ENCODE peak calls at places on chromosome 11, in ten cellular contexts. Q is AG10803, M is colonic mucosa, N is mucosa of descending colon, F is pancreas, A is stomach, B is body of pancreas, R is PC-9, P is astrocyte of the spinal cord, L is endodermal cell. V is an unnamed sample.

GRCh38 chr11:45921561-45922424 is 663 bp upstream of the LARGE2 start:
- DNase-seq in Q (no peak), M (peak), N (peak), F (peak), A (peak), B (peak), R (peak), P (no peak), L (peak), V (no peak)

GRCh38 chr11:69337211-69337721 is 43.3 kb downstream of the MYEOV start:
- DNase-seq in Q (peak), M (peak), N (peak), F (no peak), A (peak), B (peak), R (peak), P (peak), L (peak), V (peak)

GRCh38 chr11:13128381-13128780 is 119.3 kb downstream of the RASSF10 start:
- DNase-seq in Q (no peak), M (no peak), N (no peak), F (no peak), A (no peak), B (no peak), R (no peak), P (no peak), L (no peak), V (no peak)

GRCh38 chr11:78251083-78251699 is 62.5 kb downstream of the USP35 start:
- DNase-seq in Q (peak), M (no peak), N (no peak), F (no peak), A (no peak), B (no peak), R (no peak), P (peak), L (no peak), V (no peak)

GRCh38 chr11:131932584-131933360 is 562.4 kb downstream of the NTM start:
- DNase-seq in Q (no peak), M (no peak), N (no peak), F (no peak), A (no peak), B (peak), R (no peak), P (no peak), L (no peak), V (peak)

GRCh38 chr11:107549253-107549953 is 16.1 kb downstream of the ALKBH8 start:
- DNase-seq in Q (peak), M (peak), N (peak), F (no peak), A (no peak), B (peak), R (no peak), P (peak), L (no peak), V (peak)

GRCh38 chr11:1072821-1073231 is 1.8 kb upstream of the MUC2 start:
- DNase-seq in Q (no peak), M (no peak), N (no peak), F (no peak), A (no peak), B (peak), R (no peak), P (no peak), L (no peak), V (no peak)

GRCh38 chr11:14676068-14676467 is 32.5 kb downstream of the PDE3B start:
- DNase-seq in Q (no peak), M (no peak), N (no peak), F (no peak), A (no peak), B (no peak), R (no peak), P (no peak), L (no peak), V (peak)

GRCh38 chr11:61024938-61025818 is 53.7 kb downstream of the CD6 start:
- DNase-seq in Q (no peak), M (no peak), N (no peak), F (no peak), A (no peak), B (no peak), R (no peak), P (no peak), L (no peak), V (no peak)

GRCh38 chr11:120548682-120549209 is 37.2 kb downstream of the GRIK4 start:
- DNase-seq in Q (no peak), M (no peak), N (no peak), F (no peak), A (no peak), B (no peak), R (no peak), P (no peak), L (no peak), V (no peak)

GRCh38 chr11:116109228-116109627 is 605.0 kb upstream of the CADM1 start:
- DNase-seq in Q (peak), M (no peak), N (no peak), F (no peak), A (no peak), B (no peak), R (no peak), P (peak), L (peak), V (peak)

GRCh38 chr11:88103337-88104206 is 71.7 kb downstream of the RAB38 start:
- DNase-seq in Q (peak), M (peak), N (peak), F (no peak), A (no peak), B (peak), R (peak), P (peak), L (peak), V (peak)

GRCh38 chr11:47055534-47055933 is 119.0 kb downstream of the CSTPP1 start:
- DNase-seq in Q (no peak), M (no peak), N (no peak), F (no peak), A (no peak), B (no peak), R (no peak), P (no peak), L (no peak), V (no peak)

GRCh38 chr11:45094958-45095690 is 51.3 kb upstream of the PRDM11 start:
- DNase-seq in Q (no peak), M (peak), N (no peak), F (no peak), A (no peak), B (no peak), R (no peak), P (no peak), L (peak), V (no peak)

GRCh38 chr11:102237096-102237735 is 80.1 kb upstream of the BIRC3 start:
- DNase-seq in Q (peak), M (no peak), N (no peak), F (no peak), A (no peak), B (no peak), R (no peak), P (peak), L (peak), V (no peak)

GRCh38 chr11:119179983-119180382 is 5.3 kb upstream of the NHERF4 start:
- DNase-seq in Q (no peak), M (no peak), N (no peak), F (no peak), A (no peak), B (peak), R (no peak), P (no peak), L (no peak), V (no peak)
- TF ChIP-seq CTCF in Q (no peak), M (no peak), N (no peak), F (no peak), A (no peak), B (no peak), R (no peak), P (no peak), L (no peak), V (no peak)

DNA sequence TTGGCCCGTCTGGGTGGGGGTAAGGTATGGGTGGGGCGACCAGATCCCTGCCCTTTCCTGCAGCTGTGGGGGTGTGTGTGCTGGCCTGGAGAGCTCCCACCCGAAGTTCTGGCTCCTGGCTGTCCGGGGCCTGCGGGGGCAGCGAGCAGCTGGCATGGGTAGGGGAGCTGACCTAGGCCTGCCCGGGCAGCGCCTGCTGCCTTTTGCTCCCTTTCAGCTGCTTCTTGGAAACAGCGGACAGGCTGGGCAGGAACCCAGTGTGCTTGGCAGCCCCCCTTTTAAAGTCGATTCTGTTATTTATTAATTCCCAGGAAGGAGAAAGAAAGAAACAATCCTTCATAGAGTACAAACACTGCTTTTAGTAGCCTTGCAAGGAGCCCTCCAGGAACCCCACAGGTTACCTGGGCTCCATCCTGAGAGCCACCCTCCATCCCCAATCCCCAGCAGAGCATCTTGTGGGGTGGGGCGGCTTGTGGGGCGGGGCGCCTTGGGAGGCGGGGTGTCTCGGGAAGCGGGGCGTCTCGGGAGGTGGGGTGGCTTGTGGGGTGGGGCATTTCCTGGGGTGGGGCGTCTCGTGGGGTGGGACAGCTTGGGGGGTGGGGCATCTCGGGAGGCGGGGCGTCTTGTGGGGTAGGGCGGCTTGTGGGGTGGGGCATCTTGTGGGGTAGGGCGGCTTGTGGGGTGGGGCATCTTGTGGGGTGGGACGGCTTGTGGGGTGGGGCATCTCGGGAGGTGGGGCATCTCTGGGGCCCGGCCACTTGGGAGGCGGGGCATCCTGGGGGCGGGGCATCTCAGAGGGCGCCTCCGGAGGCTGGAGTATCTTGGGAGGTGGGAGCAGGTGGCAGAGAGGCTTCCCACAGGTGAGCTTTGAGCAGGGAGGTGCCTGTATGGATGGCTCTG is 7.0 kb downstream of the CD81 start:
- DNase-seq in Q (no peak), M (peak), N (peak), F (no peak), A (no peak), B (no peak), R (no peak), P (no peak), L (no peak), V (peak)
- H3K4me3 ChIP-seq in Q (no peak), M (no peak), N (no peak), F (no peak), A (no peak), B (no peak), R (no peak), P (no peak), L (no peak), V (no peak)

DNA sequence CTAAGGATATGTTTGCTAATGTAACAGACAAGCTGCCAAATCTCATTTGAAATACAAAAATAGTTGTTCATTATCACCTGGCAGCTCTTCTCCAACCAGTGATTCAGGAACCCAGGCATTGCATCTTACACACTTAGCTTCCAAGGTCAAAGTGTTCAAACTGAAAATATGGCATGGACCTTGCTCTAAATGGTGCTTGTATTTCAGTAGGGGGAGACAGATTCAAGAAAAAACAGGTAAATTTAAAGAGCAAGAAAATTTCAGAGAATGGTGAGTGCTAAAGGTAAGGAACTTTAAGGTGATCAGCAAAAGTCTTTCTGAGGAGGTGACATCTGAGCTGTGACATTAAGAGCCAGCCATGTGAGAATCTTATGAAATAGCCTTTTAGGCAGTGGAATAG is 82.8 kb upstream of the E2F8 start:
- DNase-seq in Q (no peak), M (no peak), N (no peak), F (no peak), A (no peak), B (no peak), R (no peak), P (no peak), L (no peak), V (no peak)
- TF ChIP-seq CTCF in Q (no peak), M (no peak), N (no peak), F (no peak), A (no peak), B (no peak), R (peak), P (peak), L (peak), V (peak)

GRCh38 chr11:35163209-35163608 is 24.2 kb downstream of the CD44 start:
- DNase-seq in Q (no peak), M (no peak), N (no peak), F (no peak), A (no peak), B (no peak), R (peak), P (no peak), L (no peak), V (no peak)
- H3K4me3 ChIP-seq in Q (no peak), M (no peak), N (no peak), F (no peak), A (no peak), B (no peak), R (no peak), P (no peak), L (no peak), V (no peak)

GRCh38 chr11:30917859-30918478 is 331.8 kb upstream of the MPPED2 start:
- DNase-seq in Q (peak), M (no peak), N (peak), F (no peak), A (no peak), B (peak), R (no peak), P (peak), L (no peak), V (peak)

GRCh38 chr11:30916764-30917163 is 330.6 kb upstream of the MPPED2 start:
- DNase-seq in Q (no peak), M (no peak), N (no peak), F (no peak), A (no peak), B (no peak), R (no peak), P (no peak), L (no peak), V (no peak)

GRCh38 chr11:30911247-30911646 is 325.1 kb upstream of the MPPED2 start:
- DNase-seq in Q (no peak), M (no peak), N (no peak), F (no peak), A (no peak), B (no peak), R (no peak), P (no peak), L (peak), V (peak)

GRCh38 chr11:30919389-30920172 is 333.4 kb upstream of the MPPED2 start:
- DNase-seq in Q (peak), M (no peak), N (peak), F (no peak), A (no peak), B (no peak), R (no peak), P (no peak), L (no peak), V (no peak)

DNA sequence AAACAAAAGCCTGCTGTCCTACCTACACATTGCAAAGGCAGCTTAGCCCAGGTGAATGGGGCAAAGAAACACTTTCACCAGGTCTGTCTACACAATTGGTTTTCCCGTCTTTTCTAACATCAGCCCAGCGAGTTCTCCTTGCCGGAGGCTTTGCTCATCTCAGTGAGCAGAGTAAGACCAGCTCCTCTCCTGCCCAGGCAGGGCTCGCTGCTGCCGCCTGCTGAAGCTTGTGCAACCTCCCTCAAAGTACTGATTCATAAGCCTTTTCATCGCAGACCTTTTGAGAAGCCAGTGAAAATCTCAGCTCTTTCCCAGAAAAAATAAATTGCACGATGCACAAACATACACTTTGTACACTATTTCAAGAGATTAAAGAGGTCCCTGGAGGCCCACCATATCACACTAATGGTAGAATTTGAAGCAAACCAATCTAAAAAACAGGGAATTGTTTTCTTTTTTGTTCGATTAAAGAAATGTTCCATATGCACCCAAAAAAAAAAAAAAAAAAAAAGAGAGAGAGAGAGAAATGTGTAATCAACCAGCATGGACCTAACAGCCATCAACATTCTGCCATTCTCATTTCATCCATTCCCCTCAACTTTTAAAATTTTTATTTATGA is 328.1 kb upstream of the MPPED2 start:
- DNase-seq in Q (peak), M (peak), N (peak), F (peak), A (peak), B (peak), R (peak), P (peak), L (peak), V (peak)
- TF ChIP-seq CTCF in Q (peak), M (peak), N (no peak), F (peak), A (peak), B (peak), R (no peak), P (peak), L (peak), V (peak)

DNA sequence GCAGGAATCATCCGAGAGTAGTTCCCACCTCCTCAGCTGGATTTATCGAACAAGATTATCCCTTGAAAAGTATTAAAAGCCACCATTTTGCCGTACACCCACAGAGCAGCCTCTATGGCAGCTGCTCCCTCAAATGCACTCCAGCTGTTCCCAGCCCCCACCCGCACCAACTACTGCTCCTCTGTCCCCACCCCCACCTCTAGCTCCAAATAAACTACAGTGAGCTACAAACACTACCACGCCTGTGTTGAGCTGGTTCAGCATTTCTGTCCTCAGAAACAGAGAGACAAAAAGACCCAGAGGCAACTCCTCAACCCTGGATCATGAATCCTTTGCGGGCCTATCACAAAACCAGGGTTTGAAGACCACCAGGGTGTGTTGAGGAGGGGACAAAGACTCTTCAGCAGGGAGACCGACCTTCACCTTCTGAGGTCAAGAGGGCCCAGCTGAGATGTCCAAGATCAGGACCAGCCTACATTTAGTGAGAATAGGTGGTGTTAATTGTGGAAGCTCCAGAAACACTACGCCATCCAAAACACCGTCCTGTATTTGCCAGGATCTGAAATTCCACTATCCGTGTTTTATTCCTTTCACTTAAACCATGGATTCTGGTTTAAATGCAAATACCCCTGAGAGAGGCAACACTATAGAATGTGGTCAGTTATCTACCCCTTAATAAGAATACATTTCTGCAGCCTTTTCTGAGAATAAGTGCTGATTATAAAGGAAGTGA is 195.9 kb downstream of the DSCAML1 start:
- DNase-seq in Q (no peak), M (no peak), N (no peak), F (no peak), A (no peak), B (no peak), R (no peak), P (no peak), L (no peak), V (no peak)
- H3K4me3 ChIP-seq in Q (no peak), M (no peak), N (no peak), F (no peak), A (no peak), B (no peak), R (no peak), P (no peak), L (no peak), V (no peak)

GRCh38 chr11:110295086-110295485 is 1.3 kb downstream of the RDX start:
- DNase-seq in Q (no peak), M (no peak), N (no peak), F (no peak), A (no peak), B (no peak), R (no peak), P (no peak), L (no peak), V (no peak)

GRCh38 chr11:110297726-110298297 is 1.4 kb upstream of the RDX start:
- DNase-seq in Q (no peak), M (no peak), N (no peak), F (no peak), A (no peak), B (no peak), R (peak), P (no peak), L (no peak), V (peak)

GRCh38 chr11:110297082-110297725 is 790 bp upstream of the RDX start:
- DNase-seq in Q (no peak), M (no peak), N (no peak), F (no peak), A (no peak), B (no peak), R (no peak), P (no peak), L (peak), V (peak)

GRCh38 chr11:110295487-110296225 is 758 bp downstream of the RDX start:
- DNase-seq in Q (peak), M (peak), N (peak), F (peak), A (peak), B (peak), R (peak), P (peak), L (peak), V (peak)

DNA sequence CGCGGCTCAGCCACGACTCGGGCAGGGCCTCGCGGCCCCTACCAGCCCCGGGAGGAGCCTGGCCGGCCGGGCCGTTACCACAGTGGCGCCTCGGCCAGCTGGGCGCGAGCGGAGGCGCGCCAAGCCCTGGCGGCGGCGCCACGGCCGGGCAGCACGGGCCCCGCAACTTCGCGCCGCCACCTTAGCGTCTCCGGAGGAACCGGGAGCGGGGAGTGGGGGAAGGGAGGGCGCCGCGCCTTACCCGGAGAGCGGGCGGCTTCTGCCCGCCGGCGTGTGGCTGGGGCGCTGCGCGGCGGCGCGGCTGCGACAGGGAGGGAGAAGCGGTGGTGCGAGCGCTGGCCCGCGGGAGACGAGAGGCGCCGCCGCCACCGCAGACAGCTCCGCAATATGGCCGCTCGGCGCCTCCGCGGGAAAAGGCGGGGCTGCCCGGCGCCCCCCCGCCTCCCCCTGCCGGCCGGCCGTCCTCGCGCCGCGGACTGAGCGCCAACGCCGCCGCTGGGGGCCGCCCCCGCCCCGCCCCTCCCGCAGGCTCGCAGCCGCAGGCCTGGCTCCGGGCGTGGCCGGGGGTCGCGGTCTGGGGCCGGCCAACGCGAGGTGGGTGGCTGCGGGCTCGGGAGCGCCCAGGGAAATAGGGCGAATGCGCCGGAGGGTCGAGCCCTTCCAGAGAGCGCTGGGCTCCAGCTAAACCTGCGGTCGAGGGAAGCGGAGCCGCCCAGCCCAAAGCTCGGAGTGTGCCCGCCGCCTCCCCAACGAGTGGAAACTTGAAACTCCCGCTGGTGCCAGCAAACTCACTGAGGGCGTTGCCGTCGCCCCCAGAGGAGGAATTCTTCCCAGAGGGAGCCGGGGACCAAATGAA is at the start of gene RDX:
- DNase-seq in Q (peak), M (peak), N (peak), F (peak), A (peak), B (peak), R (peak), P (peak), L (peak), V (peak)
- TF ChIP-seq CTCF in Q (no peak), M (no peak), N (no peak), F (no peak), A (peak), B (no peak), R (no peak), P (no peak), L (peak), V (no peak)

V was measured in epithelial cell of esophagus.